ENCODE peak calls at places on chromosome 3, in eight cellular contexts. I, U, W, M, Q, B, E and N are unnamed samples.

GRCh38 chr3:166243511-166243910 is 406.3 kb upstream of the BCHE start:
- DNase-seq in M (no peak), U (no peak), B (no peak), E (no peak), W (no peak), I (no peak), Q (no peak), N (no peak)

GRCh38 chr3:169847896-169848295 is 21.8 kb downstream of the LRRC31 start:
- DNase-seq in E (no peak), B (peak), U (no peak), Q (no peak), I (no peak), W (no peak), M (no peak), N (no peak)

GRCh38 chr3:189797103-189797850 is 166.1 kb downstream of the TP63 start:
- DNase-seq in B (no peak), Q (no peak), W (no peak), U (no peak), M (no peak), E (no peak), I (no peak), N (no peak)

GRCh38 chr3:190826018-190826417 is 36.5 kb downstream of the GMNC start:
- DNase-seq in Q (peak), M (no peak), I (peak), E (no peak), W (peak), U (no peak), B (no peak), N (peak)

GRCh38 chr3:13193320-13194284 is 120.4 kb upstream of the IQSEC1 start:
- DNase-seq in M (peak), U (no peak), W (no peak), Q (no peak), E (no peak), B (no peak), I (no peak), N (no peak)

GRCh38 chr3:118593277-118593670 is 441.4 kb downstream of the IGSF11 start:
- DNase-seq in Q (no peak), B (no peak), E (no peak), W (no peak), I (no peak), U (no peak), M (no peak), N (no peak)

GRCh38 chr3:65107174-65107573 is 419.4 kb upstream of the ADAMTS9 start:
- DNase-seq in I (no peak), W (peak), M (no peak), Q (peak), U (no peak), B (no peak), E (no peak), N (no peak)

GRCh38 chr3:40267940-40268707 is 41.4 kb upstream of the EIF1B start:
- DNase-seq in M (no peak), Q (peak), W (peak), B (no peak), I (no peak), U (no peak), E (no peak), N (peak)

GRCh38 chr3:79329154-79329553 is 438.6 kb downstream of the ROBO1 start:
- DNase-seq in M (no peak), U (peak), E (no peak), I (peak), Q (no peak), W (peak), B (no peak), N (peak)

GRCh38 chr3:114392831-114393230 is 99.0 kb downstream of the TIGIT start:
- DNase-seq in Q (no peak), M (no peak), B (no peak), I (no peak), U (no peak), E (no peak), W (no peak), N (no peak)

GRCh38 chr3:76470285-76470684 is 569.6 kb upstream of the ROBO2 start:
- DNase-seq in B (no peak), M (no peak), E (no peak), U (peak), Q (no peak), I (peak), W (peak), N (peak)

GRCh38 chr3:46987485-46988401 is 8.3 kb downstream of the NBEAL2 start:
- DNase-seq in Q (no peak), M (peak), B (no peak), I (no peak), E (peak), W (no peak), U (no peak), N (no peak)
- H3K4me3 ChIP-seq in Q (no peak), M (peak), B (no peak), I (no peak), E (peak), W (no peak), U (no peak), N (no peak)

DNA sequence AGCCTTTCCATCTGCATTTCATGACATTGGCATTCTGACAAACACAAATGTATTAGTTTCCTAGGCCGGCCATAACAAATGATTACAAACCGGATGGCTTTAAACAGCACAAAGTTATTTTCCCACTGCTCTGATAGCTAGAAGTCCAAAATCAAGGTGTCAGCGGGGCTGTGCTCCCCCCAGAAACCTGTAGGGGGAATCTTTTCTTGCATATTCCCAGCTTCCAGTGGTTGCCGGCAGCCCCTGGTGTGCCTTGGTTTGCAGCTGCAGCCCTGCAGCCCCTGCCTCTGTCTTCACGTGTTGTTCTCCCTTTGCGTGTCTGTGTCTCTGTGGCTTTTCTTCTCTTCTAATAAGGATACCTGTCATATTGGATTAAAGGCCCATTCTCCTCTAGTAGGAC is 79.0 kb upstream of the CDV3 start:
- DNase-seq in U (peak), Q (peak), M (no peak), I (no peak), E (no peak), B (peak), W (peak), N (peak)
- TF ChIP-seq CTCF in U (peak), Q (peak), M (no peak), I (peak), E (peak), B (peak), W (peak), N (peak)

GRCh38 chr3:37986479-37987314 is 3.9 kb upstream of the VILL start:
- DNase-seq in W (no peak), M (no peak), B (no peak), U (no peak), Q (no peak), I (no peak), E (no peak), N (no peak)

GRCh38 chr3:37985637-37986320 is 4.8 kb upstream of the VILL start:
- DNase-seq in Q (peak), W (no peak), B (no peak), I (no peak), E (no peak), U (peak), M (no peak), N (peak)

GRCh38 chr3:37987751-37988179 is 2.8 kb upstream of the VILL start:
- DNase-seq in W (peak), Q (no peak), E (no peak), M (no peak), U (peak), I (no peak), B (no peak), N (no peak)

GRCh38 chr3:37988931-37989525 is 1.6 kb upstream of the VILL start:
- DNase-seq in M (no peak), I (no peak), W (no peak), Q (no peak), E (no peak), B (no peak), U (no peak), N (no peak)

DNA sequence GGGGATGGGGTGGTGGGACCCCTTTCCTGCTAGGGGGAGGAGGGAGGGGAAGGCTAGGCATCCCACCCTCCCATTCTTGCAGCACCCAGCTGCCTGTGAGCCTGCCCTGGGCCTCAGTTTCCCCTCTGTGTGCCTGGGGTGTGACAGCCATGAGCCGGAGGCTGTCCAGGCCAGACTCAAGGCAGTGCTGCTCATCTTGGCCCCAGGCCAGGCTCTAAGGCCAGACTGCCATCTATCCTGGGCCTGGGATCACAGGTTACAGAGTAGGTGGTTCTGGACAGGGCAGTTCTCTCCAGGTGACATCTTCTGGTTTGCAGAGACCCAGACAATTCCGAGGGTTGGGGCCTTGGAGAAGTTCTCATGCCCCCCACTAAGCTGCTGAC is 3.3 kb upstream of the VILL start:
- DNase-seq in M (no peak), I (no peak), E (no peak), Q (no peak), W (no peak), B (no peak), U (no peak), N (no peak)
- H3K4me3 ChIP-seq in M (no peak), I (no peak), E (no peak), Q (no peak), W (no peak), B (no peak), U (no peak), N (no peak)

GRCh38 chr3:105516972-105517371 is 150.3 kb downstream of the ALCAM start:
- DNase-seq in U (no peak), I (no peak), B (peak), M (no peak), E (no peak), W (no peak), Q (no peak), N (no peak)
- TF ChIP-seq CTCF in U (peak), I (peak), B (peak), M (no peak), E (no peak), W (no peak), Q (no peak), N (no peak)

GRCh38 chr3:149965278-149965677 is 5.4 kb downstream of the PFN2 start:
- DNase-seq in M (no peak), B (no peak), W (peak), U (no peak), I (no peak), Q (peak), E (no peak), N (peak)

GRCh38 chr3:149964296-149964695 is 6.4 kb downstream of the PFN2 start:
- DNase-seq in I (no peak), Q (peak), M (no peak), B (no peak), E (no peak), W (no peak), U (peak), N (peak)

GRCh38 chr3:149969110-149969944 is 1.4 kb downstream of the PFN2 start:
- DNase-seq in M (peak), Q (peak), B (peak), I (peak), U (peak), W (peak), E (no peak), N (peak)

GRCh38 chr3:149968216-149968615 is 2.5 kb downstream of the PFN2 start:
- DNase-seq in I (peak), E (no peak), W (peak), Q (peak), U (peak), B (peak), M (no peak), N (no peak)

GRCh38 chr3:149967067-149967685 is 3.5 kb downstream of the PFN2 start:
- DNase-seq in W (peak), E (peak), M (no peak), B (peak), U (peak), I (peak), Q (peak), N (peak)
- H3K4me3 ChIP-seq in W (no peak), E (no peak), M (peak), B (no peak), U (no peak), I (peak), Q (peak), N (no peak)

GRCh38 chr3:28347374-28348285 is 891 bp upstream of the ZCWPW2 start:
- DNase-seq in I (peak), Q (peak), B (no peak), U (peak), E (no peak), M (no peak), W (peak), N (peak)

GRCh38 chr3:28349397-28350000 is 875 bp upstream of the AZI2 start:
- DNase-seq in I (no peak), B (no peak), W (peak), E (no peak), M (peak), Q (peak), U (peak), N (no peak)

GRCh38 chr3:28348286-28348636 is 260 bp upstream of the ZCWPW2 start:
- DNase-seq in B (no peak), E (no peak), I (no peak), U (peak), W (peak), Q (peak), M (peak), N (peak)

GRCh38 chr3:28345690-28346089 is 2.8 kb upstream of the ZCWPW2 start:
- DNase-seq in B (no peak), U (no peak), W (no peak), Q (no peak), E (no peak), M (no peak), I (no peak), N (no peak)

DNA sequence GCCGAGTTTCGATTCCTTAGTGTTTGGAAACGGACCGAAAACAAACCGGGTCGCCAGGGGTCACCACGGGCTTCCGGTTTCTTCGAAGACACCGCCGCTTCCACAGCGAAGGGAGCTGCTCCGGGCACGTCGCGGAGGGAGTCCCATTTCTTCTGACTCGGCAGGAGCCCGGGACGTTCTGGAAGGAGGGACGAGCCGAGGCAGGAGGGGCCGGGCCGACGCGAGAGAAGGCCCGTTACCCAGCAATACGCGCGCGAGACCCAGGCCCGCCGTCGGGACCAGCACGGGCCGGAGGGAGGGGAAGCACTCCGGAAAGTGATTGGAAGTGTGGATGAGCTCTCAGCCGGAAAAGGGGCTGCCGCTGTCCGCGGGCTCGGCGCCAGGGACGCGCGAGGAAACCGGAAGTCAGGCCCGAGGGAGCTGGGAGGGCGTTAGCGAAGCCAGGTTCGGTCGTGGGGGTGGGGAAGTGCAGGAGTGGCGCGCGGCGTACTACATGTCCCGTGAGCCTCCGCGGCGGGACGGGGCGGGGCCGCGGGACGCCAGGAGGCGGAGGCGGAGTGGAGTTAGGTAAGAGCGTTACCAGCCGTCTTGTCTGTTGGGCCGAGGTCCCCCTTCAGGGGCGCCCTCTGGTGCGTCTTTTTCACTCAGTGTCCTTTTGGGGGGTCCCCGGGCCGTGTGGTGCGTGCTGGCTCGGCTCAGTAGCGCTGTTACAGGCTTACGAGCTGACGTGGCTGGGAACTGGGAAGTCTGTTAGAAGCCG is at the start of the genes AZI2 and ZCWPW2:
- DNase-seq in Q (peak), M (peak), W (peak), U (peak), E (peak), I (peak), B (peak), N (peak)
- TF ChIP-seq CTCF in Q (no peak), M (peak), W (no peak), U (peak), E (no peak), I (no peak), B (peak), N (peak)

GRCh38 chr3:152243301-152243711 is 25.4 kb upstream of the MBNL1 start:
- DNase-seq in U (no peak), W (no peak), Q (no peak), E (peak), I (no peak), M (no peak), B (no peak), N (no peak)

GRCh38 chr3:152245498-152246175 is 23.1 kb upstream of the MBNL1 start:
- DNase-seq in M (no peak), E (no peak), I (no peak), W (no peak), U (no peak), B (no peak), Q (no peak), N (no peak)

GRCh38 chr3:152241142-152242067 is 27.3 kb upstream of the MBNL1 start:
- DNase-seq in Q (peak), E (peak), B (no peak), U (no peak), W (no peak), M (no peak), I (no peak), N (no peak)

DNA sequence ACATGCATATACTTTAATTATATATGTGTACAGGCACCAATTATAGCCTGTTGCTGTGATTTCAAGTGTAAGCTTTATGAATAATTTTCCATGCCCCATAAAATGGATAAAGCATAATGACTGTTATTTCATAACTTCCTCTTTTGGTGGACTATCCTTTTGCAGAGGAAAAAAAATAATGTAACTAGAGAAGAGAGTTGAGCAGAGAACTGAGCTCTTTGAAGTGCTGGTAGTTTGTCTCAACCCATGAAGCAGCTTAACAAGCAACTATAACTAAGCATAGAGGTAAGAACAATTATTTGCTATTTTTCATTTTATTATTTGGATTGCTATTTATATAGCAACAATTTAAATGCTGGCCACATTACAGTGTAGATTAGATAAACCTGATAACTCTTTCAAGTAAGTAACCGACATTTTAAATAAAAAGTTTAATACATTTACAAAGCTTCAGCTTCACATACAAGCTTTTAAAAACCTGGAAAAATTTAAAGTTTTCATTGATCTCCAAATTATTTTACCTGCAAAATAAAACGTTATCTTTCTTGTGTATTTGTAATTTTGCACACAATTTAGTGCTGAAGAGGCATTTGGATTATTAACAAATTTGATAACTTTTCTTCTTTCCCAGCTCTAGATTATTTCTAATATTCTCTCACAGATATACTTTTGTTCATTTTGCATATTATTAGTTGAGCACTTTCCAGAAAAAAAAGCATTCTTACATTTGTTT is 24.4 kb upstream of the MBNL1 start:
- DNase-seq in Q (no peak), U (no peak), W (no peak), I (no peak), B (no peak), E (no peak), M (no peak), N (no peak)
- H3K4me3 ChIP-seq in Q (no peak), U (no peak), W (no peak), I (no peak), B (no peak), E (no peak), M (peak), N (no peak)

GRCh38 chr3:126528419-126528799 is 4.5 kb downstream of the CHST13 start:
- DNase-seq in I (no peak), W (no peak), U (no peak), Q (no peak), B (no peak), M (no peak), E (no peak), N (no peak)

GRCh38 chr3:126527455-126528211 is 3.7 kb downstream of the CHST13 start:
- DNase-seq in U (no peak), I (no peak), E (no peak), Q (no peak), W (no peak), M (no peak), B (no peak), N (no peak)

GRCh38 chr3:126530171-126531050 is 6.5 kb downstream of the CHST13 start:
- DNase-seq in W (no peak), I (no peak), Q (no peak), E (no peak), U (no peak), B (no peak), M (peak), N (no peak)

GRCh38 chr3:126529585-126530170 is 5.7 kb downstream of the CHST13 start:
- DNase-seq in I (no peak), E (no peak), Q (no peak), U (no peak), B (no peak), W (no peak), M (no peak), N (no peak)

GRCh38 chr3:126528800-126529541 is 5.0 kb downstream of the CHST13 start:
- DNase-seq in M (no peak), B (peak), W (peak), I (no peak), U (no peak), E (no peak), Q (peak), N (peak)
- TF ChIP-seq CTCF in M (no peak), B (peak), W (no peak), I (no peak), U (peak), E (no peak), Q (peak), N (peak)

DNA sequence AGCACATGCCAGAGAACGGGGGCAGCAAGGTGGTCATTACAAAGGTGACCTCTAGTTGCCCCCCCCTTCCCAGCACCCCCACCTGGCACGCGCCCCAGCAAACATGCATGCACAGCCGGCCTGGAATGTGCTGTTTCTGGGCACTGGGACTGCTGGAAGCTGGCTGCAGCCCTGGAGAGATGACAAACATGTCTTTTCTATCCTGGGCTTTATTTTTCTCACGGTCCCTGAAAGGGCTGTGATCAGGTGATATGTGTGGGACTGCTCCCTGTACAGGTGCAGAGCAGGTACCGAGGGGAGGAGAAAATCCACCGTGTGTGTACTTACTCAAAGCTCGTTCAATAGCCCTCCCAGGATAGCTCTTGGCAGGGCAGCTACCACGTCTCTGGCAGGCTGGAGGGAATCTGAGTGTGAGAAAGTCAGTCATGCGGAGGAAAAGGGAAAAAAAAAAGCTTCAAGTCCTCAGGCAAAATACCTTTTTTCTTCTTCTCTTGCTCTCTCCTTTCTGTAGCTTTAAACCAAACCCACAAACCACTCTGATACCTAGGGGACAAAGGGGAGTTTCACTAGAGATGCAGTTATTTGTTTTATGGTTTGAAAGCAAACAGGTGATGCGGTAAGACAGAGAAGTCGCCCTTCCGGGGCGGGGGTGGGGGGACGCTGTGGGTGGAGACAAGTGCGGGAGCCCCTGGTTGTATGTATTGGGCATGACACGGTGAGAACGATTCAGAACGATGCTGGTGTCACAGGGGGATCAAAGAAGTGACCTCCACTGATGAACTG is 5.0 kb upstream of the HES1 start:
- DNase-seq in E (peak), M (peak), I (peak), U (no peak), Q (no peak), B (peak), W (no peak), N (peak)
- H3K4me3 ChIP-seq in E (peak), M (no peak), I (no peak), U (no peak), Q (no peak), B (no peak), W (no peak), N (no peak)

GRCh38 chr3:12139111-12139511 is 19.6 kb downstream of the TIMP4 start:
- DNase-seq in I (peak), B (peak), Q (peak), W (peak), U (peak), E (no peak), M (no peak), N (peak)
- TF ChIP-seq CTCF in I (peak), B (peak), Q (peak), W (peak), U (peak), E (no peak), M (peak), N (peak)